ENCODE peak calls at places on chromosomes 11 and 22, in seven cellular contexts. L is GM13977; R is posterior cingulate gyrus; Q is HuH-7.5; O is NCI-H1105 treated with DMSO at 0.1 percent for 48 hours; P is activated T-helper 9 cell treated with anti-CD3 and anti-CD28 coated beads, Interleukin-2, amount 50 U/mL, for 16 hours; X is nucleus accumbens. V is an unnamed sample.
A peak's percentile ranks its signal among the peaks of the same experiment; 100 is the strongest.

GRCh38 chr22:22955866-22956535 is 68.4 kb downstream of the IGLL5 start:
- DNase-seq in R (no peak), X (peak; percentile 74), P (peak; percentile 28), L (no peak), O (peak; percentile 55), Q (no peak), V (peak; percentile 18)

GRCh38 chr11:118076754-118077281 is at the start of gene TMPRSS4:
- DNase-seq in R (peak; percentile 69), X (no peak), L (no peak), O (peak; percentile 94), P (no peak), Q (peak; percentile 52), V (no peak)

GRCh38 chr22:25327018-25327755 is 107.7 kb downstream of the CRYBB2 start:
- DNase-seq in Q (no peak), X (no peak), L (no peak), R (no peak), P (no peak), O (no peak), V (no peak)

GRCh38 chr11:12864316-12865156 is 144.6 kb upstream of the RASSF10 start:
- DNase-seq in P (no peak), L (no peak), Q (no peak), R (no peak), X (no peak), O (peak; percentile 62), V (no peak)

GRCh38 chr11:125063429-125064043 is 431 bp downstream of the SLC37A2 start:
- DNase-seq in O (no peak), P (no peak), R (peak; percentile 24), X (no peak), Q (no peak), L (no peak), V (no peak)

GRCh38 chr11:118688851-118689502 is 9.5 kb upstream of the TREH start:
- DNase-seq in R (no peak), Q (no peak), X (no peak), L (no peak), O (no peak), P (no peak), V (no peak)

GRCh38 chr11:14189874-14190273 is 169.1 kb downstream of the RRAS2 start:
- DNase-seq in R (no peak), Q (no peak), L (no peak), X (no peak), P (no peak), O (no peak), V (no peak)

GRCh38 chr22:18114495-18114894 is 3.9 kb downstream of the TUBA8 start:
- DNase-seq in X (no peak), O (no peak), P (no peak), Q (no peak), L (no peak), R (peak; percentile 66), V (no peak)

GRCh38 chr22:27751277-27752070 is 50.1 kb downstream of the MN1 start:
- DNase-seq in P (no peak), Q (no peak), L (no peak), O (no peak), X (no peak), R (no peak), V (no peak)

GRCh38 chr11:134139873-134140331 is 71.0 kb downstream of the JAM3 start:
- DNase-seq in Q (peak; percentile 24), R (peak; percentile 92), L (peak; percentile 70), P (no peak), O (peak; percentile 44), X (peak; percentile 79), V (peak; percentile 36)

GRCh38 chr22:31945478-31945815 is 1.1 kb downstream of the YWHAH start:
- DNase-seq in R (no peak), P (no peak), L (no peak), X (no peak), O (no peak), Q (no peak), V (no peak)

GRCh38 chr11:104366321-104366734 is 202.4 kb upstream of the PDGFD start:
- DNase-seq in X (no peak), Q (no peak), L (no peak), R (peak; percentile 63), P (no peak), O (no peak), V (no peak)

GRCh38 chr22:43862074-43862881 is at the start of gene SULT4A1:
- DNase-seq in P (no peak), Q (no peak), L (no peak), O (peak; percentile 43), R (peak; percentile 80), X (no peak), V (no peak)

GRCh38 chr11:47863189-47863892 is 15.2 kb upstream of the NUP160 start:
- DNase-seq in X (no peak), P (no peak), L (no peak), Q (no peak), O (no peak), R (no peak), V (no peak)

GRCh38 chr11:132531921-132532320 is 1000.4 kb downstream of the OPCML start:
- DNase-seq in L (no peak), P (no peak), R (no peak), X (no peak), Q (no peak), O (no peak), V (no peak)

GRCh38 chr22:19802001-19802880 is 41.7 kb downstream of the TBX1 start:
- DNase-seq in R (peak; percentile 64), Q (no peak), X (no peak), L (no peak), O (no peak), P (no peak), V (no peak)

GRCh38 chr11:1531961-1532586 is 40.0 kb downstream of the DUSP8 start:
- DNase-seq in X (peak; percentile 51), L (no peak), O (no peak), Q (no peak), P (no peak), R (peak; percentile 93), V (peak; percentile 30)

GRCh38 chr22:32969502-32969901 is 88.7 kb downstream of the SYN3 start:
- DNase-seq in L (no peak), P (no peak), O (no peak), X (no peak), Q (no peak), R (no peak), V (no peak)

GRCh38 chr22:17065433-17065832 is 19.4 kb upstream of the IL17RA start:
- DNase-seq in O (no peak), L (no peak), Q (no peak), P (no peak), X (no peak), R (no peak), V (no peak)